ENCODE peak calls at places on chromosomes 5 and 9, in seven cellular contexts. L, F, J, K, P, X and H are unnamed samples.

GRCh38 chr5:138664276-138664943 is 88.8 kb upstream of the CTNNA1 start:
- DNase-seq in L (no peak), F (no peak), J (peak; percentile 55), K (peak; percentile 58), P (peak; percentile 49), X (peak; percentile 6), H (no peak)

GRCh38 chr5:124927735-124928134 is 181.3 kb upstream of the ZNF608 start:
- DNase-seq in L (no peak), F (no peak), J (peak; percentile 85), K (peak; percentile 35), P (no peak), X (no peak), H (no peak)

GRCh38 chr9:34546834-34547827 is 24.3 kb upstream of the ENHO start:
- DNase-seq in L (peak; percentile 56), F (peak; percentile 76), J (peak; percentile 68), K (peak; percentile 66), P (peak; percentile 83), X (peak; percentile 46), H (no peak)

GRCh38 chr9:126373241-126373640 is 46.6 kb downstream of the MVB12B start:
- DNase-seq in L (no peak), F (no peak), J (peak; percentile 89), K (peak; percentile 50), P (no peak), X (peak; percentile 54), H (peak; percentile 48)

GRCh38 chr9:95057121-95057520 is 260.4 kb downstream of the FANCC start:
- DNase-seq in L (no peak), F (no peak), J (peak; percentile 52), K (no peak), P (peak; percentile 53), X (peak; percentile 56), H (no peak)

GRCh38 chr9:135440620-135441019 is 39.0 kb upstream of the PPP1R26 start:
- DNase-seq in L (no peak), F (no peak), J (no peak), K (no peak), P (no peak), X (peak; percentile 9), H (no peak)

GRCh38 chr9:14480561-14480960 is 166.6 kb upstream of the NFIB start:
- DNase-seq in L (no peak), F (no peak), J (no peak), K (no peak), P (no peak), X (peak; percentile 16), H (no peak)

GRCh38 chr9:93898026-93898425 is 57.1 kb downstream of the BARX1 start:
- DNase-seq in L (no peak), F (peak; percentile 17), J (no peak), K (no peak), P (no peak), X (no peak), H (no peak)

GRCh38 chr9:124983698-124984097 is 42.8 kb upstream of the GOLGA1 start:
- DNase-seq in L (no peak), F (no peak), J (no peak), K (no peak), P (no peak), X (no peak), H (no peak)

GRCh38 chr5:78597858-78598415 is 50.6 kb downstream of the LHFPL2 start:
- DNase-seq in L (no peak), F (no peak), J (peak; percentile 90), K (peak; percentile 77), P (no peak), X (no peak), H (no peak)

GRCh38 chr5:75601567-75601966 is 9.7 kb upstream of the ANKDD1B start:
- DNase-seq in L (no peak), F (no peak), J (no peak), K (no peak), P (no peak), X (no peak), H (no peak)

GRCh38 chr9:89493181-89493580 is 4.7 kb downstream of the SEMA4D start:
- DNase-seq in L (no peak), F (no peak), J (no peak), K (no peak), P (no peak), X (no peak), H (no peak)

GRCh38 chr5:73763300-73764032 is 137.5 kb downstream of the ARHGEF28 start:
- DNase-seq in L (no peak), F (no peak), J (peak; percentile 17), K (peak; percentile 73), P (no peak), X (peak; percentile 90), H (no peak)

GRCh38 chr5:160486573-160486972 is 64.9 kb downstream of the PTTG1 start:
- DNase-seq in L (no peak), F (no peak), J (no peak), K (no peak), P (no peak), X (no peak), H (no peak)

GRCh38 chr9:28648723-28649122 is 1075.4 kb upstream of the C9orf72 start:
- DNase-seq in L (no peak), F (peak; percentile 33), J (no peak), K (no peak), P (no peak), X (no peak), H (no peak)

GRCh38 chr5:62720036-62720441 is 141.4 kb downstream of the LRRC70 start:
- DNase-seq in L (no peak), F (peak; percentile 77), J (peak; percentile 2), K (peak; percentile 12), P (no peak), X (peak; percentile 47), H (no peak)

GRCh38 chr9:135101926-135102325 is 14.5 kb downstream of the OLFM1 start:
- DNase-seq in L (no peak), F (no peak), J (no peak), K (no peak), P (no peak), X (no peak), H (no peak)

GRCh38 chr5:39148983-39149534 is 70.3 kb downstream of the FYB1 start:
- DNase-seq in L (no peak), F (no peak), J (no peak), K (peak; percentile 20), P (peak; percentile 27), X (no peak), H (no peak)

GRCh38 chr5:14476791-14477435 is 104.7 kb upstream of the OTULINL start:
- DNase-seq in L (no peak), F (no peak), J (peak; percentile 75), K (peak; percentile 57), P (no peak), X (no peak), H (no peak)

GRCh38 chr5:140220698-140221064 is 45.7 kb downstream of the CYSTM1 start:
- DNase-seq in L (no peak), F (no peak), J (no peak), K (no peak), P (no peak), X (no peak), H (no peak)

GRCh38 chr9:37503736-37504135 is 18.0 kb downstream of the POLR1E start:
- DNase-seq in L (no peak), F (no peak), J (peak; percentile 18), K (no peak), P (no peak), X (no peak), H (no peak)

GRCh38 chr9:121568541-121569265 is 69.1 kb upstream of the GGTA1 start:
- DNase-seq in L (peak; percentile 30), F (no peak), J (peak; percentile 49), K (peak; percentile 33), P (peak; percentile 62), X (no peak), H (no peak)

GRCh38 chr9:128568470-128569083 is 16.2 kb downstream of the SPTAN1 start:
- DNase-seq in L (no peak), F (peak; percentile 30), J (peak; percentile 31), K (no peak), P (no peak), X (no peak), H (no peak)

GRCh38 chr5:73917433-73917832 is 291.4 kb downstream of the ARHGEF28 start:
- DNase-seq in L (no peak), F (peak; percentile 40), J (peak; percentile 54), K (no peak), P (peak; percentile 76), X (no peak), H (peak; percentile 88)

GRCh38 chr9:134217431-134218210 is 53.3 kb upstream of the RNU6ATAC start:
- DNase-seq in L (no peak), F (no peak), J (no peak), K (no peak), P (no peak), X (peak; percentile 45), H (no peak)

GRCh38 chr5:149922950-149923349 is 21.6 kb downstream of the PDE6A start:
- DNase-seq in L (no peak), F (no peak), J (no peak), K (no peak), P (no peak), X (no peak), H (no peak)

GRCh38 chr9:122334916-122335315 is 35.9 kb upstream of the PTGS1 start:
- DNase-seq in L (no peak), F (no peak), J (peak; percentile 51), K (no peak), P (no peak), X (no peak), H (no peak)

GRCh38 chr5:124655211-124655880 is 91.1 kb downstream of the ZNF608 start:
- DNase-seq in L (no peak), F (no peak), J (peak; percentile 72), K (peak; percentile 70), P (no peak), X (peak; percentile 96), H (no peak)